ENCODE peak calls at places on chromosome 21, in ten cellular contexts. B is fibroblast of the aortic adventitia, W is activated B cell treated with CpG ODN at 0.5 μM for 24 hours, Q is glutamatergic neuron, S is neural crest cell, L is cardiac fibroblast, Z is fibroblast of mammary gland, P is OCI-LY7, I is fibroblast of pulmonary artery, U is uterus. G is an unnamed sample.

GRCh38 chr21:34599534-34600101 is 15.3 kb downstream of the RCAN1 start:
- DNase-seq in Z (peak), S (no peak), I (no peak), U (no peak), W (no peak), P (no peak), L (no peak), Q (no peak), B (no peak), G (no peak)

GRCh38 chr21:46000731-46001641 is 19.4 kb downstream of the COL6A1 start:
- DNase-seq in Z (peak), Q (peak), P (no peak), I (no peak), L (no peak), S (no peak), W (no peak), B (no peak), U (peak), G (no peak)

GRCh38 chr21:33395866-33396265 is 7.3 kb upstream of the IFNGR2 start:
- DNase-seq in L (no peak), S (no peak), P (no peak), U (no peak), W (no peak), I (peak), B (peak), Z (no peak), Q (no peak), G (peak)

GRCh38 chr21:27164208-27165172 is 197.6 kb upstream of the ADAMTS5 start:
- DNase-seq in W (no peak), L (no peak), U (no peak), B (peak), I (no peak), Z (peak), Q (no peak), P (no peak), S (no peak), G (no peak)

GRCh38 chr21:34861302-34861701 is 187.8 kb downstream of the RUNX1 start:
- DNase-seq in S (no peak), B (no peak), P (no peak), Z (no peak), L (no peak), Q (no peak), W (no peak), U (no peak), I (no peak), G (no peak)

GRCh38 chr21:41612674-41613250 is 104.8 kb upstream of the TMPRSS2 start:
- DNase-seq in I (peak), Z (peak), S (peak), L (peak), U (peak), P (peak), B (peak), Q (peak), W (no peak), G (peak)

GRCh38 chr21:42207426-42207825 is 11.5 kb upstream of the ABCG1 start:
- DNase-seq in S (no peak), L (no peak), P (no peak), B (no peak), W (no peak), U (no peak), I (no peak), Q (no peak), Z (no peak), G (no peak)

GRCh38 chr21:40840441-40840840 is 6.5 kb downstream of the DSCAM start:
- DNase-seq in W (no peak), B (no peak), U (no peak), P (no peak), L (no peak), I (no peak), Q (no peak), Z (no peak), S (no peak), G (no peak)

GRCh38 chr21:42258150-42258884 is 39.4 kb downstream of the ABCG1 start:
- DNase-seq in S (peak), I (peak), P (peak), L (peak), U (peak), Z (peak), B (peak), Q (peak), W (peak), G (peak)

GRCh38 chr21:21002137-21002536 is 3.9 kb downstream of the NCAM2 start:
- DNase-seq in I (no peak), U (no peak), W (no peak), P (no peak), Z (no peak), S (no peak), L (no peak), Q (no peak), B (peak), G (no peak)

GRCh38 chr21:20994790-20995189 is 3.4 kb upstream of the NCAM2 start:
- DNase-seq in U (no peak), B (no peak), Z (no peak), W (no peak), P (no peak), I (no peak), L (no peak), S (no peak), Q (no peak), G (no peak)

GRCh38 chr21:35328856-35329455 is 279.9 kb upstream of the RUNX1 start:
- DNase-seq in S (no peak), Q (no peak), L (no peak), B (no peak), P (no peak), U (no peak), W (no peak), Z (no peak), I (no peak), G (no peak)

GRCh38 chr21:22020221-22020620 is 1022.0 kb downstream of the NCAM2 start:
- DNase-seq in Q (no peak), P (no peak), S (no peak), Z (no peak), L (no peak), U (no peak), B (no peak), I (peak), W (no peak), G (no peak)

GRCh38 chr21:33558777-33559421 is 16.1 kb downstream of the SON start:
- DNase-seq in P (no peak), I (no peak), L (no peak), Q (no peak), Z (no peak), S (no peak), W (no peak), B (no peak), U (no peak), G (no peak)

GRCh38 chr21:35159881-35160280 is 110.8 kb upstream of the RUNX1 start:
- DNase-seq in B (peak), P (no peak), S (no peak), W (no peak), I (peak), Q (no peak), Z (peak), U (no peak), L (peak), G (peak)

GRCh38 chr21:16908087-16908486 is 604.8 kb upstream of the CXADR start:
- DNase-seq in Z (peak), L (peak), U (peak), Q (no peak), B (peak), P (no peak), W (no peak), S (no peak), I (peak), G (peak)

GRCh38 chr21:33058468-33059318 is 11.2 kb upstream of the OLIG1 start:
- DNase-seq in I (no peak), Q (no peak), W (no peak), U (no peak), Z (no peak), B (no peak), P (no peak), L (no peak), S (no peak), G (peak)

GRCh38 chr21:41388259-41388658 is 26.4 kb downstream of the MX2 start:
- DNase-seq in S (no peak), Q (no peak), I (no peak), L (no peak), B (no peak), Z (no peak), W (no peak), P (no peak), U (no peak), G (no peak)

GRCh38 chr21:37631319-37632117 is 264.9 kb downstream of the DYRK1A start:
- DNase-seq in Q (no peak), B (no peak), W (no peak), I (peak), P (no peak), S (no peak), Z (no peak), L (peak), U (no peak), G (peak)

GRCh38 chr21:41953831-41954653 is at the start of gene C2CD2:
- DNase-seq in B (peak), Q (peak), P (no peak), U (peak), L (peak), Z (peak), S (peak), I (peak), W (no peak), G (peak)

GRCh38 chr21:23162213-23162946 is 2164.2 kb downstream of the NCAM2 start:
- DNase-seq in W (no peak), S (no peak), B (no peak), I (peak), Z (no peak), Q (no peak), U (no peak), L (no peak), P (no peak), G (peak)

GRCh38 chr21:22575165-22575584 is 1577.0 kb downstream of the NCAM2 start:
- DNase-seq in I (peak), S (peak), Z (no peak), B (no peak), Q (no peak), P (peak), W (no peak), L (no peak), U (no peak), G (peak)

DNA sequence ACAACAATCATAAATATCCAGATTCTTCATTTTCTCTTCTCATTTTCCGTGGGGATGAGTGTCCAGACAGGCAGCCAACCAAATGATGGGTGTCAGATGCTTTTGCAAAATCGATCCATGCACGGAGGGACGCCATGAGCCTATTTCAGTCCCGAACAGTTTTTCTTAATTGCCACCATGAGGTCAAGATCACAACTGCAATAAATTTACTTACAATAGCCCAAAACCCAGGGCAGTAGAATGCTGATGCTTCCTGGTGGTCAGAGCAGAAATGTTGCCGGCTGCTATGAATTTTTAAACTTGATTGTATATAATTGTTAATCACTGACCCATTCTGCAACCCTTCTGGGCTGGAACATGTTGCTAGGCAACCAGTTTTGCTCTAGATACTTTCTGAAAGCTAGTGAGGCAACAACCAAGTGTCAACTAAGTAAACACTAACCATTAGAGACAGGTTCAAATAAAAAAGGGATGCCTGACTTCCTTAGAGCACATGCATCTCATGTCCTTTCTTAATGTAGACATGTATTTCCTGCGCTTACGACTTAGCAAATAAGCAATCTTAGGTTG is 132.6 kb upstream of the TIAM1 start:
- DNase-seq in W (no peak), U (no peak), I (peak), Z (peak), L (peak), Q (no peak), B (peak), P (no peak), S (no peak), G (no peak)
- TF ChIP-seq CTCF in W (no peak), U (no peak), I (peak), Z (peak), L (no peak), Q (no peak), B (peak), P (no peak), S (no peak), G (no peak)

GRCh38 chr21:17925900-17926299 is 106.7 kb upstream of the C21orf91 start:
- DNase-seq in P (peak), U (no peak), S (no peak), B (peak), Z (peak), Q (no peak), I (peak), W (no peak), L (peak), G (peak)

GRCh38 chr21:17921579-17922530 is 102.7 kb upstream of the C21orf91 start:
- DNase-seq in Q (no peak), S (no peak), B (peak), P (no peak), U (peak), Z (peak), L (peak), I (peak), W (no peak), G (peak)

GRCh38 chr21:17929514-17929913 is 110.4 kb upstream of the C21orf91 start:
- DNase-seq in I (no peak), L (no peak), Z (no peak), S (no peak), B (no peak), Q (no peak), U (no peak), W (no peak), P (no peak), G (no peak)

GRCh38 chr21:17930102-17930501 is 110.9 kb upstream of the C21orf91 start:
- DNase-seq in S (no peak), P (no peak), U (no peak), Q (no peak), B (no peak), W (no peak), Z (no peak), I (no peak), L (no peak), G (no peak)

DNA sequence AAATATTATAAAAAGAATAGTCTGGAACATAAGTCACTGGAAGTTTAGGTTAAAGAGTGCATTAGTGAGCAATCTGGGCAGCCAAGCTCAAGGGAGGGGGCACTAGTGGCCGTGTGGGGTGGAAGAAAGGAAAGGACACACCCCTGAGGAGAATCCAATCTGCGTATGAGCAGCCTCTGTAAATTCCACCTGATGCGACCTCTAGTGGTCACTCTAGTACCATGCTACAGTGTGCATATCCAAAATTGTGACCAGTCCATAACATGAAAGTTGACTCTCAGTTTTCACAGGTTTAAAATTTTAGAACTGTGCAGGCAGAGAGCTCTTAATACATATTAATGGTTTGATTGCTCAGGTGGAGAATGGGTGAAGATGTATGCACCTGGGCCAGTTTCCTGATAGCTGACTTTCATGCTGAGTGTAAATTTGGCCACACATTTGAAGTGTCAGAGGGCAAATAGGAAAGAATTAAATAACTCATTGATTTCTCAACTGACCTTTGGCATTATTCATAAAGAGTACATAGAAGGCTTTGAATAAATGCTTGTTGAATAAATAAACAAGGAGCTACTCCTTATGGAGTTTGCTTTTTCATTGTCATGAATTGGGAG is 105.9 kb upstream of the C21orf91 start:
- DNase-seq in P (peak), U (peak), B (peak), Z (peak), W (no peak), L (peak), S (peak), I (peak), Q (peak), G (peak)
- TF ChIP-seq CTCF in P (peak), U (peak), B (peak), Z (peak), W (no peak), L (peak), S (peak), I (peak), Q (peak), G (peak)

DNA sequence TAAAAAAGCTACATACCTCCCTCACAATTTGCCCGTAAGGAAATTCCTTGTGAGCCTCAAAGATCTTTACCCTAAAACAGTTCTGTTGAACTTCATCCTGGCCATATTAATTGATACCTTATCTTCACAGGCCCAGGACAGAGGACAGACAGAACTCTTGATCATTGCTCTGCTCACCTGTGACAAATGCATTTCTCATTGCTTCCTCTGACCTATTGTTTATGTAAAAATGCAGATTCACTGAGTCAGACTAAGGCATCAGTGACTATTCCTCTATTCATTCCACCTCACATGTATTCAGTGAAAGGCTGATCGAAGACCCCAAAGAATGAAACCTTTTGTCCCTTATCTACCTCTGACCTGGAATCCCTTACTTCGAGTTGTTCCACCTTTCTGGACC is 61.0 kb downstream of the BACH1 start:
- DNase-seq in B (no peak), I (no peak), S (no peak), Z (no peak), Q (no peak), P (no peak), L (peak), U (no peak), W (no peak), G (no peak)
- TF ChIP-seq CTCF in B (no peak), I (no peak), S (no peak), Z (no peak), Q (no peak), P (no peak), L (no peak), U (no peak), W (no peak), G (no peak)

DNA sequence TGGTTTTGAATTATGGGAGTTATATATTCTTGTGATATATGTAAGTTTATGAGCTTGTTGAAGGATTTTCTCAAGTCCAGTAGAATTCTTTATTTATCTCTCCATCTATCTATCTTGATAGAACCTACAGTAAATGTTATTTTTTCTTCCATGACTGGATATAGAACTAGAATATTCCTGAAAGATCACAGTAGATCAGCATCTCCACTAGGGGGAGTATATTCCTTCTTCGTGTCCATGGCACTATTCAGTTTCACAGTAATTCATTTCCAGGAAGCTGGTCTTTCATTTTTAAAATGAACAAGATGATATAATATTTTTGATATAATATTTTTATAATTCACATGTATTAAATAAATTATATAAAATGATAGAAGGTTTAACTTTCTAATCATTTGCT is 18.8 kb downstream of the TMPRSS15 start:
- DNase-seq in Z (peak), Q (no peak), L (peak), P (peak), S (no peak), B (peak), W (no peak), U (no peak), I (peak), G (peak)
- TF ChIP-seq CTCF in Z (peak), Q (peak), L (peak), P (peak), S (peak), B (peak), W (no peak), U (no peak), I (peak), G (peak)

GRCh38 chr21:44755227-44755626 is 43.9 kb upstream of the TSPEAR start:
- DNase-seq in Z (no peak), P (peak), B (peak), L (peak), S (no peak), U (no peak), Q (no peak), W (no peak), I (peak), G (peak)
- TF ChIP-seq CTCF in Z (no peak), P (peak), B (no peak), L (peak), S (no peak), U (no peak), Q (no peak), W (no peak), I (no peak), G (peak)